ENCODE peak calls at places on chromosomes 13 and 19, in seven cellular contexts. A is hepatocyte; Q is T follicular helper cell; Y is AG10803; L is germinal center; H is fibroblast of lung; N is stimulated activated CD4-positive, alpha-beta T cell treated with anti-CD3 and anti-CD28 coated beads, Interleukin-4, amount 100 ng/mL, for 48 hours. O is an unnamed sample.

GRCh38 chr13:100301418-100301817 is 212.5 kb downstream of the PCCA start:
- DNase-seq in A (no peak), N (no peak), H (no peak), Y (no peak), L (no peak), Q (no peak), O (no peak)

GRCh38 chr13:87667686-87668085 is 3.5 kb upstream of the SLITRK5 start:
- DNase-seq in N (no peak), L (no peak), Y (no peak), Q (no peak), A (no peak), H (no peak), O (no peak)

GRCh38 chr19:55149078-55150003 is at the start of gene TNNT1:
- DNase-seq in H (no peak), L (no peak), Q (no peak), N (no peak), Y (no peak), A (peak; percentile 60), O (no peak)

GRCh38 chr13:104823709-104824108 is 1711.8 kb downstream of the EFNB2 start:
- DNase-seq in Y (no peak), Q (no peak), N (no peak), H (no peak), L (no peak), A (no peak), O (no peak)

GRCh38 chr19:49985926-49986325 is 25.0 kb upstream of the SIGLEC11 start:
- DNase-seq in Q (no peak), N (no peak), Y (no peak), H (no peak), A (no peak), L (no peak), O (no peak)

GRCh38 chr19:43496960-43497359 is 7.6 kb downstream of the PHLDB3 start:
- DNase-seq in H (no peak), Y (no peak), Q (no peak), N (no peak), L (no peak), A (no peak), O (no peak)

GRCh38 chr13:78700121-78700910 is 41.4 kb upstream of the OBI1 start:
- DNase-seq in N (no peak), A (no peak), Y (peak; percentile 5), L (no peak), Q (no peak), H (peak; percentile 84), O (no peak)

GRCh38 chr13:38417727-38418126 is 68.1 kb downstream of the UFM1 start:
- DNase-seq in Y (peak; percentile 24), Q (no peak), A (peak; percentile 9), N (no peak), H (peak; percentile 19), L (no peak), O (no peak)